ENCODE peak calls at places on chromosomes 11 and 22, in nine cellular contexts. H is tibial nerve; I is AML-193; Z is Calu3; U is AG10803; N is fibroblast of pulmonary artery; A is stomach; K is activated CD4-positive, alpha-beta T cell treated with anti-CD3 and anti-CD28 coated beads for 36 hours; Y is GM12865. C is an unnamed sample.

GRCh38 chr11:77519847-77520246 is 46.0 kb upstream of the PAK1 start:
- DNase-seq in Y (no peak), A (no peak), I (no peak), Z (no peak), U (no peak), K (no peak), N (no peak), H (no peak), C (no peak)

GRCh38 chr11:115616941-115617340 is 112.7 kb upstream of the CADM1 start:
- DNase-seq in K (no peak), U (peak; percentile 93), Z (no peak), Y (no peak), N (no peak), H (no peak), I (no peak), A (no peak), C (no peak)

GRCh38 chr22:37547249-37547741 is 13.0 kb upstream of the CDC42EP1 start:
- DNase-seq in U (peak; percentile 60), H (no peak), Y (no peak), K (no peak), I (no peak), N (no peak), A (no peak), Z (no peak), C (no peak)

GRCh38 chr22:27344546-27344945 is 457.0 kb downstream of the MN1 start:
- DNase-seq in N (no peak), I (no peak), K (no peak), U (no peak), A (no peak), H (no peak), Y (no peak), Z (no peak), C (no peak)

GRCh38 chr11:118277312-118277711 is 13.2 kb upstream of the MPZL2 start:
- DNase-seq in N (peak; percentile 54), Y (peak; percentile 73), A (peak; percentile 41), H (no peak), U (peak; percentile 4), I (no peak), Z (peak; percentile 57), K (peak; percentile 27), C (peak; percentile 34)

GRCh38 chr11:64306876-64307622 is 1.7 kb downstream of the ESRRA start:
- DNase-seq in I (no peak), K (no peak), Z (peak; percentile 34), U (peak; percentile 12), N (peak; percentile 41), H (no peak), A (peak; percentile 44), Y (peak; percentile 33), C (no peak)

GRCh38 chr11:86773878-86774277 is 26.5 kb upstream of the PRSS23 start:
- DNase-seq in U (no peak), H (no peak), K (no peak), Y (no peak), N (no peak), Z (no peak), A (no peak), I (no peak), C (no peak)

GRCh38 chr11:118790357-118791014 is 478 bp downstream of the DDX6 start:
- DNase-seq in I (peak; percentile 54), N (peak; percentile 53), K (peak; percentile 72), Z (peak; percentile 30), Y (peak; percentile 80), A (peak; percentile 43), U (peak; percentile 60), H (peak; percentile 78), C (peak; percentile 55)

GRCh38 chr11:44886765-44887164 is 63.9 kb downstream of the TP53I11 start:
- DNase-seq in Z (no peak), N (peak; percentile 68), Y (no peak), U (peak; percentile 84), I (no peak), K (no peak), A (no peak), H (no peak), C (no peak)

GRCh38 chr11:69914286-69915150 is 95.3 kb upstream of the FGF3 start:
- DNase-seq in Y (no peak), U (no peak), Z (peak; percentile 60), H (no peak), N (no peak), A (no peak), K (no peak), I (no peak), C (no peak)

GRCh38 chr22:23684561-23685031 is 6.2 kb upstream of the RGL4 start:
- DNase-seq in N (peak; percentile 65), K (no peak), I (no peak), U (no peak), Z (no peak), Y (no peak), H (no peak), A (peak; percentile 17), C (no peak)

GRCh38 chr11:15118431-15118830 is 3.7 kb downstream of the INSC start:
- DNase-seq in I (no peak), K (peak; percentile 27), Y (peak; percentile 27), A (no peak), N (no peak), H (no peak), U (no peak), Z (no peak), C (no peak)

GRCh38 chr11:122655527-122656072 is at the start of gene UBASH3B:
- DNase-seq in K (peak; percentile 77), A (peak; percentile 77), U (peak; percentile 82), I (peak; percentile 67), Y (peak; percentile 65), H (peak; percentile 68), Z (peak; percentile 80), N (peak; percentile 88), C (peak; percentile 68)

GRCh38 chr11:121472310-121472709 is 19.5 kb upstream of the SORL1-AS1 start:
- DNase-seq in H (no peak), Y (no peak), A (no peak), U (no peak), Z (no peak), N (no peak), K (no peak), I (no peak), C (no peak)

GRCh38 chr11:10650630-10651029 is 42.9 kb downstream of the IRAG1 start:
- DNase-seq in Y (no peak), N (no peak), I (no peak), Z (no peak), A (no peak), H (no peak), K (no peak), U (no peak), C (no peak)

GRCh38 chr11:113546757-113547507 is 71.7 kb upstream of the DRD2 start:
- DNase-seq in H (no peak), Y (no peak), A (no peak), U (peak; percentile 40), K (no peak), I (no peak), N (peak; percentile 51), Z (no peak), C (no peak)

GRCh38 chr11:129386795-129387390 is 11.2 kb downstream of the BARX2 start:
- DNase-seq in H (no peak), U (no peak), A (no peak), K (no peak), Z (no peak), N (peak; percentile 25), I (no peak), Y (no peak), C (no peak)

GRCh38 chr11:12377824-12378593 is 638 bp downstream of the PARVA start:
- DNase-seq in U (peak; percentile 87), Z (peak; percentile 82), I (no peak), K (peak; percentile 14), Y (no peak), A (peak; percentile 73), H (peak; percentile 52), N (peak; percentile 87), C (no peak)

GRCh38 chr11:2194877-2195755 is 23.5 kb upstream of the TH start:
- DNase-seq in H (peak; percentile 26), Y (peak; percentile 26), A (peak; percentile 53), K (peak; percentile 74), U (peak; percentile 9), N (peak; percentile 26), Z (peak; percentile 70), I (no peak), C (peak; percentile 69)

GRCh38 chr22:46738961-46739870 is 1.2 kb upstream of the CERK start:
- DNase-seq in A (peak; percentile 73), Z (peak; percentile 88), N (peak; percentile 64), H (no peak), K (peak; percentile 91), Y (peak; percentile 15), U (peak; percentile 50), I (peak; percentile 15), C (no peak)

GRCh38 chr11:126808851-126809250 is 191.7 kb downstream of the KIRREL3 start:
- DNase-seq in K (no peak), Z (no peak), N (no peak), U (no peak), A (no peak), I (no peak), H (no peak), Y (no peak), C (no peak)

GRCh38 chr11:122817121-122817520 is 21.2 kb upstream of the CRTAM start:
- DNase-seq in H (no peak), A (no peak), N (peak; percentile 51), I (no peak), K (no peak), U (no peak), Y (no peak), Z (peak; percentile 46), C (no peak)

GRCh38 chr11:63765688-63766241 is 2.8 kb downstream of the ZFTA start:
- DNase-seq in Z (no peak), Y (no peak), H (no peak), U (no peak), K (no peak), N (no peak), A (no peak), I (no peak), C (no peak)